ENCODE peak calls at places on chromosomes 16 and 17, in eight cellular contexts. One of them, this sample, is unnamed.
A peak's percentile ranks its signal among the peaks of the same experiment; 100 is the strongest.

GRCh38 chr16:77662241-77662640 is 60.1 kb upstream of the NUDT7 start:
- DNase-seq in upper lobe of right lung: no peak
- DNase-seq in heart right ventricle: no peak
- DNase-seq in IMR-90: no peak
- DNase-seq in kidney: no peak
- DNase-seq in heart left ventricle: no peak
- DNase-seq in CD4-positive, alpha-beta T cell: no peak
- DNase-seq in sigmoid colon: no peak
- DNase-seq in this sample: no peak

GRCh38 chr17:45692661-45693060 is 91.5 kb upstream of the CRHR1 start:
- DNase-seq in upper lobe of right lung: no peak
- DNase-seq in heart right ventricle: no peak
- DNase-seq in IMR-90: no peak
- DNase-seq in kidney: no peak
- DNase-seq in heart left ventricle: no peak
- DNase-seq in CD4-positive, alpha-beta T cell: no peak
- DNase-seq in sigmoid colon: peak; percentile 11
- DNase-seq in this sample: no peak

GRCh38 chr16:46569231-46569735 is 51.9 kb downstream of the SHCBP1 start:
- DNase-seq in upper lobe of right lung: no peak
- DNase-seq in heart right ventricle: no peak
- DNase-seq in IMR-90: no peak
- DNase-seq in kidney: no peak
- DNase-seq in heart left ventricle: no peak
- DNase-seq in CD4-positive, alpha-beta T cell: no peak
- DNase-seq in sigmoid colon: no peak
- DNase-seq in this sample: no peak

GRCh38 chr16:19555938-19556778 is 655 bp downstream of the VPS35L start:
- DNase-seq in upper lobe of right lung: no peak
- DNase-seq in heart right ventricle: peak; percentile 13
- DNase-seq in IMR-90: peak; percentile 26
- DNase-seq in kidney: no peak
- DNase-seq in heart left ventricle: no peak
- DNase-seq in CD4-positive, alpha-beta T cell: no peak
- DNase-seq in sigmoid colon: no peak
- DNase-seq in this sample: no peak

GRCh38 chr17:37744961-37745800 is at the start of gene HNF1B:
- DNase-seq in upper lobe of right lung: peak; percentile 79
- DNase-seq in heart right ventricle: no peak
- DNase-seq in IMR-90: no peak
- DNase-seq in kidney: peak; percentile 86
- DNase-seq in heart left ventricle: no peak
- DNase-seq in CD4-positive, alpha-beta T cell: no peak
- DNase-seq in sigmoid colon: no peak
- DNase-seq in this sample: no peak

GRCh38 chr17:45077643-45078042 is 16.5 kb downstream of the NMT1 start:
- DNase-seq in upper lobe of right lung: no peak
- DNase-seq in heart right ventricle: no peak
- DNase-seq in IMR-90: no peak
- DNase-seq in kidney: no peak
- DNase-seq in heart left ventricle: no peak
- DNase-seq in CD4-positive, alpha-beta T cell: no peak
- DNase-seq in sigmoid colon: no peak
- DNase-seq in this sample: no peak

GRCh38 chr17:74190807-74191206 is 12.7 kb upstream of the RPL38 start:
- DNase-seq in upper lobe of right lung: peak; percentile 58
- DNase-seq in heart right ventricle: no peak
- DNase-seq in IMR-90: no peak
- DNase-seq in kidney: peak; percentile 68
- DNase-seq in heart left ventricle: no peak
- DNase-seq in CD4-positive, alpha-beta T cell: no peak
- DNase-seq in sigmoid colon: no peak
- DNase-seq in this sample: no peak

GRCh38 chr17:78044280-78044835 is 84.2 kb downstream of the TMC6 start:
- DNase-seq in upper lobe of right lung: no peak
- DNase-seq in heart right ventricle: no peak
- DNase-seq in IMR-90: no peak
- DNase-seq in kidney: no peak
- DNase-seq in heart left ventricle: no peak
- DNase-seq in CD4-positive, alpha-beta T cell: no peak
- DNase-seq in sigmoid colon: no peak
- DNase-seq in this sample: no peak

GRCh38 chr17:73340093-73340596 is 28.3 kb upstream of the CDC42EP4 start:
- DNase-seq in upper lobe of right lung: no peak
- DNase-seq in heart right ventricle: no peak
- DNase-seq in IMR-90: peak; percentile 95
- DNase-seq in kidney: no peak
- DNase-seq in heart left ventricle: no peak
- DNase-seq in CD4-positive, alpha-beta T cell: no peak
- DNase-seq in sigmoid colon: peak; percentile 87
- DNase-seq in this sample: no peak

GRCh38 chr17:42135151-42135550 is 12.5 kb downstream of the HSPB9 start:
- DNase-seq in upper lobe of right lung: no peak
- DNase-seq in heart right ventricle: no peak
- DNase-seq in IMR-90: no peak
- DNase-seq in kidney: no peak
- DNase-seq in heart left ventricle: no peak
- DNase-seq in CD4-positive, alpha-beta T cell: no peak
- DNase-seq in sigmoid colon: no peak
- DNase-seq in this sample: no peak

GRCh38 chr17:42139093-42139492 is 15.7 kb downstream of the RAB5C start:
- DNase-seq in upper lobe of right lung: no peak
- DNase-seq in heart right ventricle: no peak
- DNase-seq in IMR-90: no peak
- DNase-seq in kidney: peak; percentile 64
- DNase-seq in heart left ventricle: peak; percentile 52
- DNase-seq in CD4-positive, alpha-beta T cell: no peak
- DNase-seq in sigmoid colon: no peak
- DNase-seq in this sample: no peak

GRCh38 chr17:42135664-42136653 is 13.4 kb downstream of the HSPB9 start:
- DNase-seq in upper lobe of right lung: peak; percentile 90
- DNase-seq in heart right ventricle: peak; percentile 79
- DNase-seq in IMR-90: peak; percentile 85
- DNase-seq in kidney: peak; percentile 93
- DNase-seq in heart left ventricle: peak; percentile 75
- DNase-seq in CD4-positive, alpha-beta T cell: no peak
- DNase-seq in sigmoid colon: peak; percentile 78
- DNase-seq in this sample: no peak

GRCh38 chr17:42133461-42134041 is 10.9 kb downstream of the HSPB9 start:
- DNase-seq in upper lobe of right lung: no peak
- DNase-seq in heart right ventricle: no peak
- DNase-seq in IMR-90: no peak
- DNase-seq in kidney: no peak
- DNase-seq in heart left ventricle: peak; percentile 30
- DNase-seq in CD4-positive, alpha-beta T cell: peak; percentile 33
- DNase-seq in sigmoid colon: no peak
- DNase-seq in this sample: no peak

DNA sequence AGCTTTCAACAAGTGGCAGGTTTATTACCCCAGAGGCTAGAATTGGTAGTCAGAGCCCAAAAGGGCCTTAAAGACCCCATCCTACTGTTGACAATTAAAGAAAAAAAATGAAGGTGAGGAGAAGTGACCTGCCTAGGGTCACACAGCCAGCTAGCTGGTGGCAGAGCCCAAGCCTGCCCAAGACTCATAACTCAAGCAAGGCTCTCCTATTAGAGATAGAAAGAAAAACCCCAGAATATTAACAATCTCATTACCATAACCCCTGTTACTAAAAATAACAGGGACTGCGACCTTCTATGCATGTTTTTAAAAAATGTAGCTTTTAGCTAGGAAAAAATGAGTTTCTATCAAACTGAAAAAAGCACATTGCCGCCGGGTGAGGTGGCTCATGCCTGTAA is 14.0 kb downstream of the HSPB9 start:
- DNase-seq in upper lobe of right lung: no peak
- DNase-seq in heart right ventricle: no peak
- DNase-seq in IMR-90: no peak
- DNase-seq in kidney: no peak
- DNase-seq in heart left ventricle: no peak
- DNase-seq in CD4-positive, alpha-beta T cell: no peak
- DNase-seq in sigmoid colon: no peak
- DNase-seq in this sample: no peak
- H3K27ac ChIP-seq in upper lobe of right lung: peak overlapping the region; percentile 80
- H3K27ac ChIP-seq in heart right ventricle: peak overlapping the region; percentile 87
- H3K27ac ChIP-seq in IMR-90: no peak overlapping the region
- H3K27ac ChIP-seq in kidney: peak overlapping the region; percentile 95
- H3K27ac ChIP-seq in heart left ventricle: peak overlapping the region; percentile 71
- H3K27ac ChIP-seq in CD4-positive, alpha-beta T cell: no peak overlapping the region
- H3K27ac ChIP-seq in sigmoid colon: peak overlapping the region; percentile 45
- H3K27ac ChIP-seq in this sample: no peak overlapping the region

GRCh38 chr17:29149431-29150064 is 30.6 kb downstream of the MYO18A start:
- DNase-seq in upper lobe of right lung: no peak
- DNase-seq in heart right ventricle: no peak
- DNase-seq in IMR-90: peak; percentile 36
- DNase-seq in kidney: peak; percentile 80
- DNase-seq in heart left ventricle: no peak
- DNase-seq in CD4-positive, alpha-beta T cell: no peak
- DNase-seq in sigmoid colon: no peak
- DNase-seq in this sample: no peak

GRCh38 chr17:29148790-29149430 is 31.3 kb downstream of the MYO18A start:
- DNase-seq in upper lobe of right lung: peak; percentile 98
- DNase-seq in heart right ventricle: peak; percentile 93
- DNase-seq in IMR-90: peak; percentile 90
- DNase-seq in kidney: peak; percentile 98
- DNase-seq in heart left ventricle: peak; percentile 98
- DNase-seq in CD4-positive, alpha-beta T cell: peak; percentile 89
- DNase-seq in sigmoid colon: peak; percentile 97
- DNase-seq in this sample: peak; percentile 77

GRCh38 chr17:29147682-29148081 is 32.5 kb downstream of the MYO18A start:
- DNase-seq in upper lobe of right lung: no peak
- DNase-seq in heart right ventricle: no peak
- DNase-seq in IMR-90: no peak
- DNase-seq in kidney: no peak
- DNase-seq in heart left ventricle: no peak
- DNase-seq in CD4-positive, alpha-beta T cell: no peak
- DNase-seq in sigmoid colon: no peak
- DNase-seq in this sample: no peak

GRCh38 chr17:29146369-29146972 is 33.7 kb downstream of the MYO18A start:
- DNase-seq in upper lobe of right lung: no peak
- DNase-seq in heart right ventricle: no peak
- DNase-seq in IMR-90: no peak
- DNase-seq in kidney: peak; percentile 6
- DNase-seq in heart left ventricle: no peak
- DNase-seq in CD4-positive, alpha-beta T cell: no peak
- DNase-seq in sigmoid colon: no peak
- DNase-seq in this sample: no peak

DNA sequence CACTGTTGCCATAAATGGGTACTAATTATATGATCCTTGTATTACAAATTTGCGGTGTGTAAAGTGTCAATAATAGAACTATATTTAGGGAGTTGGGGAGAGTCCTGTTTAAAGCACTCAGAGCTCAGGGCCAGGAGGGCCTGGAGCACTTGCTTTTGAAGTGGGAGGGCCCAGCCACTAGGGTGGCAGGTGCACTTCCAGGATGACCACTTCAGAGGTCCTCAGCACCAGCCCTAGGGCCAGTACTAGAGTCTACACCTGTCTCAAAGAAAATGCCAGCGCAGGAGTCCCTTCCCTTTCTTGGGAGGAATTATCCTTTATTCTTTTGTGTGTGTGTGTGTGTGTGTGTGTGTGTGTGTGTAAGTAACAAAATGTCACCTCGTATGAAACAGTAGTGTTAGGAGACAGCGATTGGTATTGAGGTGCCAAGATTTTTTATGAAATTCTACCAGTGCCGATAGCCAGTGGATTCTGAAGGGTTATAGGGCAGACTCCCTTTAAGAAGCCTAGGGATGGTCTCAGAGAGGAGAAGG is 31.9 kb downstream of the MYO18A start:
- DNase-seq in upper lobe of right lung: peak; percentile 83
- DNase-seq in heart right ventricle: no peak
- DNase-seq in IMR-90: no peak
- DNase-seq in kidney: peak; percentile 45
- DNase-seq in heart left ventricle: no peak
- DNase-seq in CD4-positive, alpha-beta T cell: no peak
- DNase-seq in sigmoid colon: no peak
- DNase-seq in this sample: no peak
- H3K27ac ChIP-seq in upper lobe of right lung: peak overlapping the region; percentile 88
- H3K27ac ChIP-seq in heart right ventricle: peak overlapping the region; percentile 69
- H3K27ac ChIP-seq in IMR-90: peak overlapping the region; percentile 31
- H3K27ac ChIP-seq in kidney: peak overlapping the region; percentile 78
- H3K27ac ChIP-seq in heart left ventricle: peak overlapping the region; percentile 78
- H3K27ac ChIP-seq in CD4-positive, alpha-beta T cell: peak overlapping the region; percentile 60
- H3K27ac ChIP-seq in sigmoid colon: peak overlapping the region; percentile 79
- H3K27ac ChIP-seq in this sample: peak overlapping the region; percentile 81

DNA sequence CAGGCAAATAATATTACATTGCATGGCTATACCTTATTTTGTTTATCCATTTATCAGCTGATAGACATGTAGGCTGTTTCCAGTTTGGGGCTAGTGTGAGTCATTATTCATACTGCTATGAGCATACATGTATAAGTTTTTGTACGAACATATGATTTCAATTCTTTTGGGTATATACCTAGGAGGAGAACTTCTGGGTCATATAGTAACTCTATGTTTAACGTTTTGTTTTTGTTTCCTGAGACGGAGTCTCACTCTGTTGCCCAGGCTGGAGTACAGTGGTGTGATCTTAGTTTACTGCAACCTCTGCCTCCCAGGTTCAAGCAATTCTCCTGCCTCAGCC is 2.4 kb upstream of the ITGAL start:
- DNase-seq in upper lobe of right lung: no peak
- DNase-seq in heart right ventricle: no peak
- DNase-seq in IMR-90: no peak
- DNase-seq in kidney: no peak
- DNase-seq in heart left ventricle: no peak
- DNase-seq in CD4-positive, alpha-beta T cell: no peak
- DNase-seq in sigmoid colon: no peak
- DNase-seq in this sample: no peak
- H3K27ac ChIP-seq in upper lobe of right lung: peak overlapping the region; percentile 18
- H3K27ac ChIP-seq in heart right ventricle: no peak overlapping the region
- H3K27ac ChIP-seq in IMR-90: no peak overlapping the region
- H3K27ac ChIP-seq in kidney: no peak overlapping the region
- H3K27ac ChIP-seq in heart left ventricle: no peak overlapping the region
- H3K27ac ChIP-seq in CD4-positive, alpha-beta T cell: peak overlapping the region; percentile 94
- H3K27ac ChIP-seq in sigmoid colon: no peak overlapping the region
- H3K27ac ChIP-seq in this sample: no peak overlapping the region

GRCh38 chr17:27893834-27894503 is 804 bp upstream of the LYRM9 start:
- DNase-seq in upper lobe of right lung: no peak
- DNase-seq in heart right ventricle: no peak
- DNase-seq in IMR-90: no peak
- DNase-seq in kidney: no peak
- DNase-seq in heart left ventricle: no peak
- DNase-seq in CD4-positive, alpha-beta T cell: no peak
- DNase-seq in sigmoid colon: no peak
- DNase-seq in this sample: no peak

GRCh38 chr17:27891841-27892240 is 1.3 kb downstream of the LYRM9 start:
- DNase-seq in upper lobe of right lung: no peak
- DNase-seq in heart right ventricle: no peak
- DNase-seq in IMR-90: no peak
- DNase-seq in kidney: no peak
- DNase-seq in heart left ventricle: no peak
- DNase-seq in CD4-positive, alpha-beta T cell: no peak
- DNase-seq in sigmoid colon: no peak
- DNase-seq in this sample: no peak

GRCh38 chr17:27892866-27893769 is at the start of gene LYRM9:
- DNase-seq in upper lobe of right lung: peak; percentile 97
- DNase-seq in heart right ventricle: peak; percentile 91
- DNase-seq in IMR-90: peak; percentile 81
- DNase-seq in kidney: peak; percentile 96
- DNase-seq in heart left ventricle: peak; percentile 98
- DNase-seq in CD4-positive, alpha-beta T cell: peak; percentile 93
- DNase-seq in sigmoid colon: peak; percentile 94
- DNase-seq in this sample: peak; percentile 82

GRCh38 chr17:27889711-27890251 is 3.4 kb downstream of the LYRM9 start:
- DNase-seq in upper lobe of right lung: no peak
- DNase-seq in heart right ventricle: no peak
- DNase-seq in IMR-90: no peak
- DNase-seq in kidney: no peak
- DNase-seq in heart left ventricle: no peak
- DNase-seq in CD4-positive, alpha-beta T cell: no peak
- DNase-seq in sigmoid colon: no peak
- DNase-seq in this sample: no peak

GRCh38 chr17:27892542-27892865 is 661 bp downstream of the LYRM9 start:
- DNase-seq in upper lobe of right lung: no peak
- DNase-seq in heart right ventricle: no peak
- DNase-seq in IMR-90: no peak
- DNase-seq in kidney: no peak
- DNase-seq in heart left ventricle: no peak
- DNase-seq in CD4-positive, alpha-beta T cell: no peak
- DNase-seq in sigmoid colon: no peak
- DNase-seq in this sample: no peak
- H3K27ac ChIP-seq in upper lobe of right lung: peak overlapping the region; percentile 90
- H3K27ac ChIP-seq in heart right ventricle: peak overlapping the region; percentile 87
- H3K27ac ChIP-seq in IMR-90: peak overlapping the region; percentile 72
- H3K27ac ChIP-seq in kidney: peak overlapping the region; percentile 59
- H3K27ac ChIP-seq in heart left ventricle: peak overlapping the region; percentile 88
- H3K27ac ChIP-seq in CD4-positive, alpha-beta T cell: no peak overlapping the region
- H3K27ac ChIP-seq in sigmoid colon: peak overlapping the region; percentile 89
- H3K27ac ChIP-seq in this sample: peak overlapping the region; percentile 93

This sample was measured in caudate nucleus.